ENCODE peak calls at places on chromosomes 5 and 9, in six cellular contexts. One of them, this sample, is unnamed.
A peak's percentile ranks its signal among the peaks of the same experiment; 100 is the strongest.

GRCh38 chr9:14962193-14962899 is 52.1 kb upstream of the FREM1 start:
- DNase-seq in HCT116: no peak
- DNase-seq in HepG2: no peak
- DNase-seq in H1: no peak
- DNase-seq in K562: no peak
- DNase-seq in SK-N-SH: no peak
- DNase-seq in this sample: no peak

GRCh38 chr9:116632990-116633441 is 54.1 kb upstream of the TRIM32 start:
- DNase-seq in HCT116: no peak
- DNase-seq in HepG2: no peak
- DNase-seq in H1: no peak
- DNase-seq in K562: no peak
- DNase-seq in SK-N-SH: no peak
- DNase-seq in this sample: no peak

GRCh38 chr5:13480834-13481233 is 463.7 kb downstream of the DNAH5 start:
- DNase-seq in HCT116: no peak
- DNase-seq in HepG2: no peak
- DNase-seq in H1: no peak
- DNase-seq in K562: no peak
- DNase-seq in SK-N-SH: no peak
- DNase-seq in this sample: no peak

GRCh38 chr5:114010362-114010761 is 351.5 kb upstream of the KCNN2 start:
- DNase-seq in HCT116: no peak
- DNase-seq in HepG2: no peak
- DNase-seq in H1: no peak
- DNase-seq in K562: no peak
- DNase-seq in SK-N-SH: no peak
- DNase-seq in this sample: no peak

GRCh38 chr5:73861313-73861978 is 235.4 kb downstream of the ARHGEF28 start:
- DNase-seq in HCT116: no peak
- DNase-seq in HepG2: peak; percentile 35
- DNase-seq in H1: no peak
- DNase-seq in K562: no peak
- DNase-seq in SK-N-SH: no peak
- DNase-seq in this sample: no peak

GRCh38 chr5:373710-374602 is 52.4 kb downstream of the AHRR start:
- DNase-seq in HCT116: no peak
- DNase-seq in HepG2: no peak
- DNase-seq in H1: no peak
- DNase-seq in K562: peak; percentile 60
- DNase-seq in SK-N-SH: peak; percentile 91
- DNase-seq in this sample: no peak

GRCh38 chr5:88760512-88760911 is 122.5 kb downstream of the MEF2C start:
- DNase-seq in HCT116: no peak
- DNase-seq in HepG2: no peak
- DNase-seq in H1: no peak
- DNase-seq in K562: no peak
- DNase-seq in SK-N-SH: no peak
- DNase-seq in this sample: no peak

GRCh38 chr5:170482511-170482910 is 21.3 kb upstream of the KCNIP1 start:
- DNase-seq in HCT116: no peak
- DNase-seq in HepG2: no peak
- DNase-seq in H1: no peak
- DNase-seq in K562: no peak
- DNase-seq in SK-N-SH: no peak
- DNase-seq in this sample: no peak

GRCh38 chr9:4113711-4114110 is 186.2 kb downstream of the GLIS3 start:
- DNase-seq in HCT116: no peak
- DNase-seq in HepG2: no peak
- DNase-seq in H1: no peak
- DNase-seq in K562: no peak
- DNase-seq in SK-N-SH: no peak
- DNase-seq in this sample: no peak

GRCh38 chr9:107422189-107422802 is 67.3 kb downstream of the KLF4 start:
- DNase-seq in HCT116: peak; percentile 78
- DNase-seq in HepG2: peak; percentile 73
- DNase-seq in H1: peak; percentile 73
- DNase-seq in K562: peak; percentile 47
- DNase-seq in SK-N-SH: peak; percentile 60
- DNase-seq in this sample: no peak

GRCh38 chr5:100311811-100312210 is 223.4 kb upstream of the FAM174A start:
- DNase-seq in HCT116: no peak
- DNase-seq in HepG2: no peak
- DNase-seq in H1: no peak
- DNase-seq in K562: no peak
- DNase-seq in SK-N-SH: no peak
- DNase-seq in this sample: no peak

GRCh38 chr9:137221477-137222111 is 446 bp downstream of the RNF208 start:
- DNase-seq in HCT116: no peak
- DNase-seq in HepG2: no peak
- DNase-seq in H1: no peak
- DNase-seq in K562: peak; percentile 23
- DNase-seq in SK-N-SH: peak; percentile 63
- DNase-seq in this sample: no peak

GRCh38 chr9:37324691-37325490 is 97.6 kb upstream of the GRHPR start:
- DNase-seq in HCT116: no peak
- DNase-seq in HepG2: no peak
- DNase-seq in H1: no peak
- DNase-seq in K562: no peak
- DNase-seq in SK-N-SH: no peak
- DNase-seq in this sample: no peak

GRCh38 chr5:1001406-1002270 is 7.0 kb upstream of the NKD2 start:
- DNase-seq in HCT116: no peak
- DNase-seq in HepG2: no peak
- DNase-seq in H1: no peak
- DNase-seq in K562: no peak
- DNase-seq in SK-N-SH: no peak
- DNase-seq in this sample: no peak

GRCh38 chr5:58188287-58188651 is 271.6 kb downstream of the PLK2 start:
- DNase-seq in HCT116: peak; percentile 55
- DNase-seq in HepG2: peak; percentile 29
- DNase-seq in H1: no peak
- DNase-seq in K562: no peak
- DNase-seq in SK-N-SH: no peak
- DNase-seq in this sample: no peak

GRCh38 chr9:125889524-125890473 is 142.6 kb downstream of the PBX3 start:
- DNase-seq in HCT116: no peak
- DNase-seq in HepG2: no peak
- DNase-seq in H1: no peak
- DNase-seq in K562: no peak
- DNase-seq in SK-N-SH: peak; percentile 76
- DNase-seq in this sample: no peak

DNA sequence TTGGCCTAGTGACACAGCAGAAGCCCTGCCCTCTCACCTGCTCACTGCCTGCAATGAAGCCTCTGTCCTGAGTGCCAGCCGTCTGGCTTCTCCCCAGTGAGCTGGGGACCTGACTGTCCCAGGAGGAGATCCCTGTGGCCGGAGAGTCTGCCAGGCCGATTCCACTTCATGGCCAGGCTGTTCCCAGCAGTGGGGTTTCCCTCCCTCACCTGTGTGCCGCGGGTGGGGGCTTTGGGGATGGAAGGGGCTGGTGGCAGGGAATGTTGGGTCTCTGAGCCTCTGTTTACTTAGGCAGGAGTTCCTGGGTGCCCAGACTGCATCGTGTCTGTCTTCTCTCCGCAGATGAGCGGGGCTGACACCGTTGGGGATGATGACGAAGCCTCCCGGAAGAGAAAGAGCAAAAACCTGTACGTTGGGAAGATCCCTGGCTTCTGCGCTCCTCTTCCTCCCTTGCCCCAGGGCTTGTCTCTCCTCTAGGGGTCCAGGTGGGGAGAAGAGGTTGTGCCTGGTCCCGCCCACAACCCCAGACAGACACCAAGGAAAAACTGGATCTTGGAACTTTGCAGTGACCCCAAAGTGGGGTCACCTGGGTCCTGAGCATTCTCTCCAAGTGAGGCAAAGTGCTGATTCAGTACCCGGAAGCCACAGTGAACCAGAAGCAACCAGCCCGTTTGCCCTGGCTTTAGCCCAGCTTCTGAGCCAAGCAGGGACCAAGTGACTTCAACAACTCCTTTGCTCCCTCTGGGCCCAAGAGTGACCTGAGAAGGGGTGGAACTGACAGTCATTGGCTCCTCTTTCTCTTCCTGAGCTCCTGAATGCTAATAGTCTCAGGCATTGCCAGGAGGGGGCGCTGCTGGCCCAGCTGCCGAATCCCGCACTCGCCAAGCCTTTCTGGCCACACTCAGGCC is 127.7 kb downstream of the RGS3 start:
- DNase-seq in HCT116: no peak
- DNase-seq in HepG2: peak; percentile 59
- DNase-seq in H1: peak; percentile 60
- DNase-seq in K562: peak; percentile 75
- DNase-seq in SK-N-SH: peak; percentile 78
- DNase-seq in this sample: no peak
- TF ChIP-seq RAD21 in HCT116: peak; percentile 98
- TF ChIP-seq RAD21 in HepG2: peak; percentile 98
- TF ChIP-seq RAD21 in H1: peak; percentile 99
- TF ChIP-seq RAD21 in K562: peak; percentile 82
- TF ChIP-seq RAD21 in SK-N-SH: peak; percentile 99
- TF ChIP-seq RAD21 in this sample: peak; percentile 85

DNA sequence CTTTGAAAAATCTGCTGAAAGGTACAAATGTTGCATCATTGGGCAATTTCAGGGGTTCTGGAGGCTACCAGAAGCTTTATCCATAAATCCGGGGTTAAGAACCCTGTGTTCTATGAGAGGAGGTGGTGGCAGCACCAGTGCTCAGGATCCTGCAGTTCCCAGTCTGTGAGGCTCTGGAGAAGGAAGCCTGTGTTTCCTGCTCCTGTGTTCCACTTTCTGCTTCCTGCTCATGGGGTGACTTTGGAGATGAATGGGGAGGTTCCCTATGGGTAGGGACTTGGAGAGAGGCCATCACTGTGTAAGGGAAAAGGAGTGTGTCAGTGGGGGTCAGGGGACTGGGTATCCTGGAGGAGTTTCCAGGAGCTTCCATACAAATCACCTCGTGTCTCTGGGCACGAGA is 2.3 kb downstream of the CDX1 start:
- DNase-seq in HCT116: no peak
- DNase-seq in HepG2: no peak
- DNase-seq in H1: no peak
- DNase-seq in K562: no peak
- DNase-seq in SK-N-SH: no peak
- DNase-seq in this sample: no peak
- TF ChIP-seq POLR2AphosphoS5 in HCT116: no peak
- TF ChIP-seq POLR2AphosphoS5 in HepG2: no peak
- TF ChIP-seq POLR2AphosphoS5 in H1: no peak
- TF ChIP-seq POLR2AphosphoS5 in K562: no peak
- TF ChIP-seq POLR2AphosphoS5 in SK-N-SH: no peak
- TF ChIP-seq POLR2AphosphoS5 in this sample: no peak

DNA sequence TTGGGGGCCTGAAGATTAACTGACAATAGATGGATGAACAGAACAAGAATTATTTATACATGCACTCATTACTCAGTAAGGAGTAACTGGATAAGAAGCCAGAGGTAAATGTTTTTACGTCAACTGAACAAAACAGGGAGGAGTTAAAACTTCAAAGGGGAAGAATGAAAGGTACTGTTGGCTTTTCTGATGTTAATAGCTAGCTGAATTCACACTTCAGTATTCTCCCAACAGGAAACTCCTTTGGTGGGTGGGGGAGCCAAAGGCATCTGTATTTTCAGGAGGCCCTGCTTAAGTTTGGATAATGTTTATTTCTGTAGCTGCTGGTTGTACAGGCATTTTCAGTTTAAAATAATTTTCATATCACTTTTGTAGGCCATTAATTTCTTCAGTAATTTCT is 23.2 kb upstream of the RFK start:
- DNase-seq in HCT116: no peak
- DNase-seq in HepG2: peak; percentile 51
- DNase-seq in H1: no peak
- DNase-seq in K562: no peak
- DNase-seq in SK-N-SH: no peak
- DNase-seq in this sample: no peak
- TF ChIP-seq RAD21 in HCT116: no peak
- TF ChIP-seq RAD21 in HepG2: no peak
- TF ChIP-seq RAD21 in H1: no peak
- TF ChIP-seq RAD21 in K562: no peak
- TF ChIP-seq RAD21 in SK-N-SH: no peak
- TF ChIP-seq RAD21 in this sample: no peak

DNA sequence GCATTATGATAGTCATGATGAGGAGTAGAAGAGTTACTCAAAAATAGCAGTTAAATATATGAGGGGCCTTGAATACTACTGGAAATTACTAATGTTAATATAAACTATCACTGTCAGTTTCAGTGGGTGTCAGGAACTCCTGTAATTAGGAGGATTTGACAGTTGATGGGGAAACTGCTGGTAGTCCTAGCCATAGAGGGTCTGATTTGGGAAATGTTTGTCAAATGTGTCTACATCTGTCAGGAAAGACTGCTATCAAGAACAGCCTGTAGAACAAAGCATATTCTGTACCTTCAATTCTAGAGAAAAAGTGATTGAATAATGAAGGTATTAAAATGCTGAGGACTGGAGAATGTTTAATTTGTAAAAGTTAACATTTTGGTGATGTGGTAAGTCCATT is 567.9 kb downstream of the CDH9 start:
- DNase-seq in HCT116: no peak
- DNase-seq in HepG2: no peak
- DNase-seq in H1: no peak
- DNase-seq in K562: no peak
- DNase-seq in SK-N-SH: no peak
- DNase-seq in this sample: no peak
- TF ChIP-seq POLR2AphosphoS5 in HCT116: no peak
- TF ChIP-seq POLR2AphosphoS5 in HepG2: no peak
- TF ChIP-seq POLR2AphosphoS5 in H1: no peak
- TF ChIP-seq POLR2AphosphoS5 in K562: no peak
- TF ChIP-seq POLR2AphosphoS5 in SK-N-SH: no peak
- TF ChIP-seq POLR2AphosphoS5 in this sample: no peak

This sample was measured in GM12878.